ENCODE peak calls at places on chromosomes 12 and 14, in six cellular contexts. One of them, this sample, is unnamed.
A peak's percentile ranks its signal among the peaks of the same experiment; 100 is the strongest.

GRCh38 chr12:64229240-64229639 is 7.1 kb upstream of the KICS2 start:
- DNase-seq in NCI-H1092 treated with DMSO at 0.1 percent for 48 hours: no peak
- DNase-seq in H9: peak; percentile 59
- DNase-seq in choroid plexus epithelial cell: no peak
- DNase-seq in foreskin keratinocyte: no peak
- DNase-seq in SHP77: no peak
- DNase-seq in this sample: no peak

GRCh38 chr14:34201909-34202622 is 251.2 kb upstream of the EGLN3 start:
- DNase-seq in H9: no peak
- DNase-seq in choroid plexus epithelial cell: no peak
- DNase-seq in SHP77: no peak
- DNase-seq in foreskin keratinocyte: peak; percentile 42
- DNase-seq in NCI-H1092 treated with DMSO at 0.1 percent for 48 hours: no peak
- DNase-seq in this sample: peak; percentile 31

GRCh38 chr12:110766311-110767154 is 23.8 kb upstream of the PPP1CC start:
- DNase-seq in choroid plexus epithelial cell: no peak
- DNase-seq in NCI-H1092 treated with DMSO at 0.1 percent for 48 hours: no peak
- DNase-seq in SHP77: no peak
- DNase-seq in foreskin keratinocyte: no peak
- DNase-seq in H9: no peak
- DNase-seq in this sample: no peak

GRCh38 chr14:95023115-95023514 is 134.2 kb downstream of the DICER1 start:
- DNase-seq in H9: no peak
- DNase-seq in NCI-H1092 treated with DMSO at 0.1 percent for 48 hours: no peak
- DNase-seq in choroid plexus epithelial cell: no peak
- DNase-seq in foreskin keratinocyte: no peak
- DNase-seq in SHP77: no peak
- DNase-seq in this sample: no peak

GRCh38 chr12:3795096-3795799 is 42.3 kb upstream of the CRACR2A start:
- DNase-seq in foreskin keratinocyte: no peak
- DNase-seq in SHP77: no peak
- DNase-seq in NCI-H1092 treated with DMSO at 0.1 percent for 48 hours: peak; percentile 96
- DNase-seq in H9: no peak
- DNase-seq in choroid plexus epithelial cell: no peak
- DNase-seq in this sample: no peak

GRCh38 chr14:67668559-67668958 is 5.9 kb downstream of the VTI1B start:
- DNase-seq in SHP77: no peak
- DNase-seq in foreskin keratinocyte: no peak
- DNase-seq in H9: no peak
- DNase-seq in NCI-H1092 treated with DMSO at 0.1 percent for 48 hours: no peak
- DNase-seq in choroid plexus epithelial cell: no peak
- DNase-seq in this sample: no peak

GRCh38 chr12:121871501-121871900 is 12.8 kb upstream of the HPD start:
- DNase-seq in H9: no peak
- DNase-seq in SHP77: no peak
- DNase-seq in NCI-H1092 treated with DMSO at 0.1 percent for 48 hours: no peak
- DNase-seq in foreskin keratinocyte: no peak
- DNase-seq in choroid plexus epithelial cell: no peak
- DNase-seq in this sample: no peak

GRCh38 chr12:6228535-6229223 is 28.5 kb downstream of the CD9 start:
- DNase-seq in H9: no peak
- DNase-seq in choroid plexus epithelial cell: no peak
- DNase-seq in NCI-H1092 treated with DMSO at 0.1 percent for 48 hours: no peak
- DNase-seq in SHP77: no peak
- DNase-seq in foreskin keratinocyte: no peak
- DNase-seq in this sample: peak; percentile 79

GRCh38 chr14:59363545-59364226 is 101.5 kb downstream of the GPR135 start:
- DNase-seq in NCI-H1092 treated with DMSO at 0.1 percent for 48 hours: no peak
- DNase-seq in choroid plexus epithelial cell: peak; percentile 58
- DNase-seq in SHP77: no peak
- DNase-seq in H9: no peak
- DNase-seq in foreskin keratinocyte: peak; percentile 73
- DNase-seq in this sample: no peak

GRCh38 chr14:67387195-67387594 is 24.8 kb downstream of the PLEK2 start:
- DNase-seq in SHP77: no peak
- DNase-seq in choroid plexus epithelial cell: no peak
- DNase-seq in foreskin keratinocyte: no peak
- DNase-seq in H9: no peak
- DNase-seq in NCI-H1092 treated with DMSO at 0.1 percent for 48 hours: no peak
- DNase-seq in this sample: no peak

GRCh38 chr14:100400115-100400514 is 77.0 kb downstream of the SLC25A47 start:
- DNase-seq in NCI-H1092 treated with DMSO at 0.1 percent for 48 hours: peak; percentile 50
- DNase-seq in foreskin keratinocyte: no peak
- DNase-seq in SHP77: peak; percentile 13
- DNase-seq in H9: no peak
- DNase-seq in choroid plexus epithelial cell: no peak
- DNase-seq in this sample: no peak

GRCh38 chr12:92438641-92439396 is 264.0 kb upstream of the PLEKHG7 start:
- DNase-seq in foreskin keratinocyte: no peak
- DNase-seq in H9: no peak
- DNase-seq in choroid plexus epithelial cell: no peak
- DNase-seq in SHP77: no peak
- DNase-seq in NCI-H1092 treated with DMSO at 0.1 percent for 48 hours: no peak
- DNase-seq in this sample: peak; percentile 23

This sample was measured in fibroblast of villous mesenchyme.